ENCODE peak calls at places on chromosome 10, in eight cellular contexts. Z is esophagus squamous epithelium, F is ovary, M is tibial nerve, E is A549, W is gastrocnemius medialis, V is adrenal gland, U is GM12891. S is an unnamed sample.
A peak's percentile ranks its signal among the peaks of the same experiment; 100 is the strongest.

GRCh38 chr10:49094707-49095106 is 20.6 kb downstream of the VSTM4 start:
- DNase-seq in F (no peak), V (no peak), W (no peak), U (no peak), Z (no peak), M (no peak), E (no peak), S (no peak)

GRCh38 chr10:110436554-110437350 is 61.0 kb upstream of the DUSP5 start:
- DNase-seq in V (no peak), Z (no peak), U (no peak), E (no peak), W (no peak), M (no peak), F (no peak), S (no peak)

GRCh38 chr10:110336111-110336721 is 31.5 kb upstream of the SMNDC1 start:
- DNase-seq in W (peak; percentile 20), M (no peak), V (peak; percentile 43), Z (no peak), U (no peak), E (peak; percentile 73), F (peak; percentile 30), S (no peak)

GRCh38 chr10:114103286-114103685 is 59.6 kb downstream of the ADRB1 start:
- DNase-seq in U (no peak), V (no peak), F (no peak), E (peak; percentile 74), Z (no peak), W (no peak), M (no peak), S (peak; percentile 39)

GRCh38 chr10:126867567-126868365 is 37.5 kb upstream of the DOCK1 start:
- DNase-seq in V (no peak), E (no peak), W (no peak), U (no peak), Z (no peak), M (no peak), F (no peak), S (no peak)

GRCh38 chr10:51171946-51172345 is 97.7 kb downstream of the PRKG1 start:
- DNase-seq in U (no peak), Z (no peak), E (no peak), M (no peak), V (no peak), W (no peak), F (no peak), S (no peak)

GRCh38 chr10:8224591-8224990 is 170.1 kb downstream of the GATA3 start:
- DNase-seq in U (no peak), W (no peak), E (no peak), Z (no peak), V (no peak), F (no peak), M (no peak), S (no peak)

GRCh38 chr10:14820010-14820774 is 17.6 kb downstream of the CDNF start:
- DNase-seq in U (no peak), M (no peak), V (no peak), E (peak; percentile 90), Z (no peak), W (no peak), F (no peak), S (no peak)

GRCh38 chr10:11610855-11611247 is 599 bp downstream of the USP6NL start:
- DNase-seq in Z (no peak), V (peak; percentile 65), F (peak; percentile 37), M (no peak), U (no peak), W (peak; percentile 13), E (peak; percentile 25), S (peak; percentile 67)

GRCh38 chr10:62248465-62248864 is 20.2 kb downstream of the RTKN2 start:
- DNase-seq in E (no peak), V (no peak), Z (no peak), U (no peak), F (no peak), M (no peak), W (no peak), S (peak; percentile 1)

GRCh38 chr10:58951750-58952149 is 224.7 kb upstream of the PHYHIPL start:
- DNase-seq in U (no peak), V (no peak), E (no peak), Z (no peak), W (no peak), F (peak; percentile 18), M (no peak), S (no peak)

GRCh38 chr10:99529483-99530107 is 3.1 kb upstream of the NKX2-3 start:
- DNase-seq in W (no peak), E (no peak), Z (no peak), M (no peak), U (no peak), V (no peak), F (no peak), S (no peak)

GRCh38 chr10:88091490-88092061 is 228.2 kb downstream of the PTEN start:
- DNase-seq in E (no peak), F (no peak), Z (peak; percentile 8), M (no peak), U (peak; percentile 38), V (no peak), W (peak; percentile 18), S (peak; percentile 12)

GRCh38 chr10:51667992-51668689 is 31.3 kb downstream of the CSTF2T start:
- DNase-seq in M (no peak), E (no peak), F (no peak), V (no peak), U (no peak), Z (no peak), W (no peak), S (no peak)

GRCh38 chr10:83144461-83144860 is 994.8 kb upstream of the GHITM start:
- DNase-seq in U (no peak), M (no peak), V (no peak), E (no peak), W (no peak), Z (no peak), F (no peak), S (no peak)

GRCh38 chr10:91566142-91566541 is 66.7 kb downstream of the PPP1R3C start:
- DNase-seq in Z (no peak), W (no peak), F (no peak), M (no peak), V (no peak), E (no peak), U (no peak), S (no peak)

GRCh38 chr10:63236113-63236935 is 103.2 kb downstream of the NRBF2 start:
- DNase-seq in E (peak; percentile 65), V (no peak), W (no peak), F (no peak), Z (no peak), U (peak; percentile 7), M (no peak), S (peak; percentile 84)

GRCh38 chr10:130020651-130021372 is 56.7 kb upstream of the EBF3 start:
- DNase-seq in V (no peak), Z (no peak), F (no peak), E (no peak), M (no peak), U (no peak), W (no peak), S (no peak)

GRCh38 chr10:45375101-45375500 is 1.1 kb downstream of the ALOX5 start:
- DNase-seq in M (no peak), Z (no peak), W (no peak), U (no peak), V (no peak), F (no peak), E (no peak), S (no peak)

GRCh38 chr10:117914330-117914729 is 132.4 kb downstream of the RAB11FIP2 start:
- DNase-seq in U (no peak), E (no peak), W (no peak), M (no peak), V (no peak), Z (no peak), F (no peak), S (no peak)
- TF ChIP-seq POLR2A in U (no peak), E (no peak), W (no peak), M (no peak), V (no peak), Z (no peak), F (no peak), S (no peak)

DNA sequence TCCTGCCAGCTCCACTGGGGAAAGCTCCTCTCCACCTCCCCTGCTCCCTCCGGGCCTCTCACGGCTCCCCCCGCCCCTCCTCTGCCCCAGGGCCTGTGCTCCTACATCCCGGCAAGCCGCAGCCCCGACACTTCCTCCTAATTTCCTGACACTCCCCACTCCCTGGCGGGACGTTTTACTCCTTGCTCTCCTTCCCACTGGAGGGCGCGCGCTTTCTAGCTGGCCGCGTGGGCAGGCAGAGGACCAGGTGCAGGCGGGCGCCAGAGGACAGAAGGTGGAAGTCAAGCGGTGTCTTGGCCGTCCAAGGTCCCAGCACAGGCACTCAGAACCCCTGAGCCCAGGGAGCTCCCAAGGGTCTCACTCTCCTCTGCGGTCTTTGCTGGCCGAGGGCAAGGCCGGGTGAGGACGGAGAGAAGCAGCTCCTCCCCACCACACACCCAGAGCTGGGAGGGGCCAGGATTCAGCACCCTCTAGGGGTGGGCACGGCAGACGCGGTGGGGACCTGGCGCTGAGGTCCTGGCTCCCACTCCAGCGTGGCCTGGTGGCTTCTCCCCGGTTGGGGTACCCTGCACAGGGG is 19.1 kb downstream of the ADAM8 start:
- DNase-seq in W (peak; percentile 35), E (peak; percentile 87), F (peak; percentile 79), Z (no peak), M (peak; percentile 56), U (no peak), V (peak; percentile 80), S (peak; percentile 64)
- TF ChIP-seq POLR2A in W (no peak), E (peak; percentile 46), F (no peak), Z (peak; percentile 26), M (no peak), U (no peak), V (no peak), S (no peak)

DNA sequence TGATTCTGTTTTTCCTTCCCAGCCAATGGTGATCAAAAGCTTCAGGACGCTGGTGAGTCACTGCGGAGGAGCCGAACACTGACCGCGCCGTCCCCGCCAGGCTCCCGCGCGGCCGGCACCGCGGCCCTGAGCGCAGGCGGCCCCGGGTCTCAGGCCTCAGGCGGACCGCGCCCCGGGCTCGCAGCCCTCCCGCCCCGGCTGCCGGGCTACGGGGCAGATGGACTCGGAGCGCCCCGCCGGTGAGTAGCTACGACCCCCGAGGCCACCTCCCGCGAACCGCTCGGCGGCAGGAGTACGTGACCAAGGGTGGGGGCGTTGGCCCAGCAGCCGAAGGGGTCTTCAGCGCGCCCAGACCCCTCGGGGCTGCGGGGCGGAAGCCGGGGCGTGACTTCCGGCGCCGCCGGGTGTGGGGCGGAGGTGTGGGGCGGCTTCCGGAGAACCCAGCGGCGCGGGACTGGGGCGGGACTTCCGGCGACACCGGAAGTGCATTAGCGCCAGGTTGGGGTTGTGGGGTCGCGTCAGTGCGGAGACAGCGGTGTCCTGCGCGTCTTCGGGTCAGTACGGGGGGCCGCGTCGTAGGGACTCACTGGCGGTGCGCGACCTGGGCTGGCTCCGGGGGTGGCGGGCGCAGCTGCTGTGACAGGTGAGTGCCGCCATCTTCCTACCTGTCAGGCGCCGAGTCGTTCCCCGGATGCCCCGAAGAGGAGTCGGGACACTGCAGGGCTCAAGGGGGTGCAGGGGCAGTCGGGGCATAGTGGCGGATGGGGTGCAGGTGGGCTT is at the start of gene WDR37:
- DNase-seq in U (peak; percentile 95), Z (no peak), M (peak; percentile 64), F (peak; percentile 84), V (peak; percentile 81), E (peak; percentile 93), W (peak; percentile 86), S (peak; percentile 92)
- TF ChIP-seq POLR2A in U (peak; percentile 69), Z (peak; percentile 75), M (peak; percentile 49), F (peak; percentile 66), V (peak; percentile 88), E (peak; percentile 57), W (peak; percentile 90), S (peak; percentile 83)

DNA sequence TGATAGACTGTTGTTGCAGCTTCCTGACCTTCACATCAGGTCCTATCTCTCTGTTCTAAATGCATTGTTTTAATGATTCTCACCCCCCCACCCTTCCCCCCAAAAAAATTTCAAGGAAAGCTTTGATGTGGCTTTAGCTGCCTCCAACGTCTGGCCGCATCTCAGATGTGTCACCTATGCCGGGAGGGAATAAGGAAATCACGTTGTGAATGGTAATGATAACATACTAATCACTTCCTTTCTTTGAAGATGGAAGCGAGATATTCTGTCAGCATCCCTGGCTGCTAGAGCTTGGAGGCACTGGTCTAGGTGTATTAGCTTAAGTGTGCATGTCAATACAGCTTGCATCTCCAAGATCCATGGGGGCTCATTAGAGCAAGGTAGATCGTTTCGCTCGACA is 89.6 kb downstream of the VTI1A start:
- DNase-seq in M (no peak), F (no peak), V (no peak), Z (no peak), W (no peak), U (no peak), E (no peak), S (no peak)
- TF ChIP-seq POLR2A in M (no peak), F (no peak), V (no peak), Z (no peak), W (no peak), U (no peak), E (no peak), S (no peak)